ENCODE peak calls at places on chromosomes 13 and 19, in six cellular contexts. One of them, this sample, is unnamed. For H3K4me1, the result is how much of the 10 kb centered on the place peaks cover.

GRCh38 chr19:8877854-8878705 is 45.9 kb downstream of the MBD3L1 start:
- DNase-seq in left ventricle myocardium inferior: no peak
- DNase-seq in naive thymus-derived CD4-positive, alpha-beta T cell: no peak
- DNase-seq in transverse colon: no peak
- DNase-seq in SJSA1: no peak
- DNase-seq in A549: no peak
- DNase-seq in this sample: no peak

GRCh38 chr19:18450934-18451836 is 13.3 kb upstream of the ISYNA1 start:
- DNase-seq in left ventricle myocardium inferior: peak
- DNase-seq in naive thymus-derived CD4-positive, alpha-beta T cell: peak
- DNase-seq in transverse colon: peak
- DNase-seq in SJSA1: peak
- DNase-seq in A549: no peak
- DNase-seq in this sample: peak

GRCh38 chr19:1745589-1746031 is 7.7 kb upstream of the ONECUT3 start:
- DNase-seq in left ventricle myocardium inferior: no peak
- DNase-seq in naive thymus-derived CD4-positive, alpha-beta T cell: no peak
- DNase-seq in transverse colon: no peak
- DNase-seq in SJSA1: no peak
- DNase-seq in A549: no peak
- DNase-seq in this sample: no peak

GRCh38 chr19:4908781-4909171 is 525 bp upstream of the UHRF1 start:
- DNase-seq in left ventricle myocardium inferior: no peak
- DNase-seq in naive thymus-derived CD4-positive, alpha-beta T cell: no peak
- DNase-seq in transverse colon: no peak
- DNase-seq in SJSA1: no peak
- DNase-seq in A549: no peak
- DNase-seq in this sample: no peak

GRCh38 chr19:35759697-35760096 is 1.7 kb downstream of the PROSER3 start:
- DNase-seq in left ventricle myocardium inferior: no peak
- DNase-seq in naive thymus-derived CD4-positive, alpha-beta T cell: no peak
- DNase-seq in transverse colon: no peak
- DNase-seq in SJSA1: no peak
- DNase-seq in A549: no peak
- DNase-seq in this sample: no peak

GRCh38 chr13:26508885-26509284 is 48.6 kb upstream of the WASF3 start:
- DNase-seq in left ventricle myocardium inferior: peak
- DNase-seq in naive thymus-derived CD4-positive, alpha-beta T cell: no peak
- DNase-seq in transverse colon: peak
- DNase-seq in SJSA1: no peak
- DNase-seq in A549: no peak
- DNase-seq in this sample: peak

GRCh38 chr19:19059837-19060611 is 3.8 kb upstream of the SLC25A42 start:
- DNase-seq in left ventricle myocardium inferior: no peak
- DNase-seq in naive thymus-derived CD4-positive, alpha-beta T cell: no peak
- DNase-seq in transverse colon: no peak
- DNase-seq in SJSA1: no peak
- DNase-seq in A549: no peak
- DNase-seq in this sample: no peak

GRCh38 chr13:42048323-42048624 is 174 bp upstream of the DGKH start:
- DNase-seq in left ventricle myocardium inferior: no peak
- DNase-seq in naive thymus-derived CD4-positive, alpha-beta T cell: no peak
- DNase-seq in transverse colon: no peak
- DNase-seq in SJSA1: no peak
- DNase-seq in A549: no peak
- DNase-seq in this sample: peak

GRCh38 chr13:111658150-111659100 is 338.0 kb downstream of the TEX29 start:
- DNase-seq in left ventricle myocardium inferior: no peak
- DNase-seq in naive thymus-derived CD4-positive, alpha-beta T cell: no peak
- DNase-seq in transverse colon: no peak
- DNase-seq in SJSA1: no peak
- DNase-seq in A549: no peak
- DNase-seq in this sample: no peak

GRCh38 chr19:8085606-8086464 is 33.3 kb downstream of the CCL25 start:
- DNase-seq in left ventricle myocardium inferior: no peak
- DNase-seq in naive thymus-derived CD4-positive, alpha-beta T cell: no peak
- DNase-seq in transverse colon: peak
- DNase-seq in SJSA1: no peak
- DNase-seq in A549: peak
- DNase-seq in this sample: no peak

GRCh38 chr19:44738603-44739585 is 9.6 kb upstream of the BCL3 start:
- DNase-seq in left ventricle myocardium inferior: no peak
- DNase-seq in naive thymus-derived CD4-positive, alpha-beta T cell: no peak
- DNase-seq in transverse colon: peak
- DNase-seq in SJSA1: peak
- DNase-seq in A549: peak
- DNase-seq in this sample: no peak

GRCh38 chr19:7602240-7602934 is 6.7 kb downstream of the CAMSAP3 start:
- DNase-seq in left ventricle myocardium inferior: no peak
- DNase-seq in naive thymus-derived CD4-positive, alpha-beta T cell: no peak
- DNase-seq in transverse colon: no peak
- DNase-seq in SJSA1: no peak
- DNase-seq in A549: no peak
- DNase-seq in this sample: no peak

GRCh38 chr19:6790194-6791128 is 18.0 kb downstream of the VAV1 start:
- DNase-seq in left ventricle myocardium inferior: no peak
- DNase-seq in naive thymus-derived CD4-positive, alpha-beta T cell: no peak
- DNase-seq in transverse colon: no peak
- DNase-seq in SJSA1: no peak
- DNase-seq in A549: no peak
- DNase-seq in this sample: no peak

GRCh38 chr19:54335979-54336892 is 2.7 kb downstream of the LILRA4 start:
- DNase-seq in left ventricle myocardium inferior: no peak
- DNase-seq in naive thymus-derived CD4-positive, alpha-beta T cell: no peak
- DNase-seq in transverse colon: no peak
- DNase-seq in SJSA1: no peak
- DNase-seq in A549: no peak
- DNase-seq in this sample: no peak

GRCh38 chr13:114081761-114082681 is 50.4 kb downstream of the RASA3 start:
- DNase-seq in left ventricle myocardium inferior: no peak
- DNase-seq in naive thymus-derived CD4-positive, alpha-beta T cell: no peak
- DNase-seq in transverse colon: no peak
- DNase-seq in SJSA1: no peak
- DNase-seq in A549: no peak
- DNase-seq in this sample: no peak
- H3K4me1 ChIP-seq in left ventricle myocardium inferior: under half
- H3K4me1 ChIP-seq in naive thymus-derived CD4-positive, alpha-beta T cell: half or more
- H3K4me1 ChIP-seq in transverse colon: under half
- H3K4me1 ChIP-seq in SJSA1: under half
- H3K4me1 ChIP-seq in A549: under half
- H3K4me1 ChIP-seq in this sample: under half

DNA sequence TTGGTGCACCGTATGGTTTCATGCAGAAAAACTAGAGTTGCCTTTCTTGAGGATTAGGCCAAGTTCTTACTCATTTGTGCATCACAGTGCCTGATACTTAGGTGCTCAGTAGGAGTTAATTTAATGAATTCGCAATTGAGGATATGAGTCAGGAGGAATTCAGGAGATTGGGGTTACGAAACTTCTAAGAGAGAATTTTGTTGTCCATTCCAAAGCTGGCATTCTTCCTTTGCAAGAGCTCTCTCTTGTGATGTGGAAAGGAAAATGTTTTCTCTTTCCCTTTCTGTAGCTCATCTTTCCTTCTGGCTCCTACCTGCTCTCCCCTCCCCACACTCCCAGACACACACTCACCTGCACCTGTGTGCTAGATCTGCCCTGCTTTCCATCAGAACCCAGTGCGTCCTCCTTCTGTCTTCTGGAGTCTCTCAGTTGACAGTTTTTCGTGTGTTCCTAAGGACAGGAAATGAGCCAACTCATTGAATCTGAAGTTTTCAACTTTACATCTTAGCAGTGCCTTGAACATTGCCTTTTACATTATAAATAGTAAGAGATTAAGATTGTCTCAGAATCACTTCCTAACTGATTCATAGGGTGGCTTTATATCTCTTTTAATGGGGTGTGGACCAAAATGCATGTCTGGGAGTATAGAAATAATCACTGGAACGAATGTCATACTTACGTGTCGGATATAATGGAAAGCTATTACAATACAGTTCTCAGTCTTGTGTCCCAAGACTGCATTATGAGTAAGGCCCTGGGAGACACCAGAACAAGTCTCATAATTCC is 19.7 kb upstream of the ERCC5 start:
- DNase-seq in left ventricle myocardium inferior: no peak
- DNase-seq in naive thymus-derived CD4-positive, alpha-beta T cell: no peak
- DNase-seq in transverse colon: no peak
- DNase-seq in SJSA1: peak
- DNase-seq in A549: no peak
- DNase-seq in this sample: peak
- H3K4me3 ChIP-seq in left ventricle myocardium inferior: no peak
- H3K4me3 ChIP-seq in naive thymus-derived CD4-positive, alpha-beta T cell: no peak
- H3K4me3 ChIP-seq in transverse colon: no peak
- H3K4me3 ChIP-seq in SJSA1: no peak
- H3K4me3 ChIP-seq in A549: no peak
- H3K4me3 ChIP-seq in this sample: peak

DNA sequence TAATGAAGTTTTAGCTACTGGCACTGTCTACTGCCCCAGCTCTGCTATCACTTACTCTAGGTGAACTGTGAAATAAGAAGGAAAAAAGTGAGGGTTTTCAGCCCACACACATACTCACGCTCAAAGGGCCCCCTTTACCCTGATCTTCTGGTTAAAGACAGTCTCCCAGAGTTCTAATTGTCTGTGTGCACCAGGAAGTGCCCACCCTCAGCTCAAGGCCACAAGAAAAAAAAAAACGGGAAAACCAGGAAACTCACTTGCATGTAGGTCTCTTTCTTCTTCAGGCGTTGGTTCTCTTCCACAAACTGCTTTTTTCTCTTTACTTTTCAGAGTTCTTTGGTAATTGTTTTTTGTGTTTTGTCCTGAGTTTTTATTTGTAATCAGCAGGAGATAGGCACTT is 22.1 kb downstream of the RAP2A start:
- DNase-seq in left ventricle myocardium inferior: no peak
- DNase-seq in naive thymus-derived CD4-positive, alpha-beta T cell: no peak
- DNase-seq in transverse colon: no peak
- DNase-seq in SJSA1: no peak
- DNase-seq in A549: no peak
- DNase-seq in this sample: no peak
- H3K4me1 ChIP-seq in left ventricle myocardium inferior: under half
- H3K4me1 ChIP-seq in naive thymus-derived CD4-positive, alpha-beta T cell: under half
- H3K4me1 ChIP-seq in transverse colon: under half
- H3K4me1 ChIP-seq in SJSA1: under half
- H3K4me1 ChIP-seq in A549: under half
- H3K4me1 ChIP-seq in this sample: under half

GRCh38 chr13:108494991-108495661 is 134.3 kb upstream of the MYO16 start:
- DNase-seq in left ventricle myocardium inferior: no peak
- DNase-seq in naive thymus-derived CD4-positive, alpha-beta T cell: no peak
- DNase-seq in transverse colon: no peak
- DNase-seq in SJSA1: peak
- DNase-seq in A549: no peak
- DNase-seq in this sample: peak
- H3K4me3 ChIP-seq in left ventricle myocardium inferior: peak
- H3K4me3 ChIP-seq in naive thymus-derived CD4-positive, alpha-beta T cell: no peak
- H3K4me3 ChIP-seq in transverse colon: peak
- H3K4me3 ChIP-seq in SJSA1: peak
- H3K4me3 ChIP-seq in A549: peak
- H3K4me3 ChIP-seq in this sample: no peak

GRCh38 chr13:98556968-98557591 is 19.8 kb downstream of the STK24 start:
- DNase-seq in left ventricle myocardium inferior: no peak
- DNase-seq in naive thymus-derived CD4-positive, alpha-beta T cell: no peak
- DNase-seq in transverse colon: no peak
- DNase-seq in SJSA1: no peak
- DNase-seq in A549: no peak
- DNase-seq in this sample: no peak

GRCh38 chr13:98557934-98558630 is 18.8 kb downstream of the STK24 start:
- DNase-seq in left ventricle myocardium inferior: no peak
- DNase-seq in naive thymus-derived CD4-positive, alpha-beta T cell: no peak
- DNase-seq in transverse colon: no peak
- DNase-seq in SJSA1: no peak
- DNase-seq in A549: no peak
- DNase-seq in this sample: peak

GRCh38 chr13:98556417-98556816 is 20.5 kb downstream of the STK24 start:
- DNase-seq in left ventricle myocardium inferior: no peak
- DNase-seq in naive thymus-derived CD4-positive, alpha-beta T cell: no peak
- DNase-seq in transverse colon: no peak
- DNase-seq in SJSA1: no peak
- DNase-seq in A549: no peak
- DNase-seq in this sample: no peak
- H3K4me1 ChIP-seq in left ventricle myocardium inferior: half or more
- H3K4me1 ChIP-seq in naive thymus-derived CD4-positive, alpha-beta T cell: half or more
- H3K4me1 ChIP-seq in transverse colon: under half
- H3K4me1 ChIP-seq in SJSA1: under half
- H3K4me1 ChIP-seq in A549: under half
- H3K4me1 ChIP-seq in this sample: under half

GRCh38 chr19:45765365-45766292 is 3.4 kb downstream of the SIX5 start:
- DNase-seq in left ventricle myocardium inferior: no peak
- DNase-seq in naive thymus-derived CD4-positive, alpha-beta T cell: no peak
- DNase-seq in transverse colon: no peak
- DNase-seq in SJSA1: no peak
- DNase-seq in A549: no peak
- DNase-seq in this sample: no peak

GRCh38 chr19:45766919-45767346 is 2.1 kb downstream of the SIX5 start:
- DNase-seq in left ventricle myocardium inferior: no peak
- DNase-seq in naive thymus-derived CD4-positive, alpha-beta T cell: no peak
- DNase-seq in transverse colon: no peak
- DNase-seq in SJSA1: no peak
- DNase-seq in A549: no peak
- DNase-seq in this sample: peak

GRCh38 chr19:45767410-45767880 is 1.6 kb downstream of the SIX5 start:
- DNase-seq in left ventricle myocardium inferior: peak
- DNase-seq in naive thymus-derived CD4-positive, alpha-beta T cell: no peak
- DNase-seq in transverse colon: peak
- DNase-seq in SJSA1: peak
- DNase-seq in A549: peak
- DNase-seq in this sample: peak

GRCh38 chr19:45764947-45765346 is 4.1 kb downstream of the SIX5 start:
- DNase-seq in left ventricle myocardium inferior: peak
- DNase-seq in naive thymus-derived CD4-positive, alpha-beta T cell: no peak
- DNase-seq in transverse colon: no peak
- DNase-seq in SJSA1: no peak
- DNase-seq in A549: no peak
- DNase-seq in this sample: no peak

GRCh38 chr19:45766293-45766918 is 2.6 kb downstream of the SIX5 start:
- DNase-seq in left ventricle myocardium inferior: no peak
- DNase-seq in naive thymus-derived CD4-positive, alpha-beta T cell: no peak
- DNase-seq in transverse colon: no peak
- DNase-seq in SJSA1: no peak
- DNase-seq in A549: no peak
- DNase-seq in this sample: no peak
- H3K4me3 ChIP-seq in left ventricle myocardium inferior: peak
- H3K4me3 ChIP-seq in naive thymus-derived CD4-positive, alpha-beta T cell: no peak
- H3K4me3 ChIP-seq in transverse colon: peak
- H3K4me3 ChIP-seq in SJSA1: no peak
- H3K4me3 ChIP-seq in A549: peak
- H3K4me3 ChIP-seq in this sample: peak